ENCODE peak calls at places on chromosomes 6 and 20, in nine cellular contexts. A is spleen, H is HL-60, W is HCT116, P is endothelial cell of umbilical vein, J is transverse colon, M is prostate gland, F is H1, C is breast epithelium. E is an unnamed sample.

GRCh38 chr20:59221881-59222238 is 58.2 kb downstream of the ZNF831 start:
- DNase-seq in C (no peak), P (peak; percentile 12), J (no peak), W (no peak), A (no peak), M (no peak), F (no peak), H (no peak), E (no peak)

GRCh38 chr20:45223136-45223535 is 2.0 kb downstream of the SEMG2 start:
- DNase-seq in C (no peak), J (no peak), W (no peak), H (no peak), A (no peak), P (no peak), M (no peak), F (no peak), E (no peak)

GRCh38 chr20:35956616-35957015 is 2.3 kb upstream of the SCAND1 start:
- DNase-seq in J (peak; percentile 26), W (no peak), A (no peak), P (no peak), M (no peak), C (no peak), F (no peak), H (no peak), E (no peak)

GRCh38 chr20:64145458-64146300 is 18.6 kb upstream of the MYT1 start:
- DNase-seq in C (peak; percentile 36), J (no peak), F (peak; percentile 78), M (no peak), H (no peak), P (no peak), W (peak; percentile 19), A (peak; percentile 55), E (peak; percentile 24)

GRCh38 chr6:77451466-77451865 is 11.8 kb downstream of the HTR1B start:
- DNase-seq in H (no peak), M (no peak), F (no peak), C (no peak), P (no peak), A (no peak), W (no peak), J (no peak), E (no peak)

GRCh38 chr6:31585531-31585930 is 546 bp upstream of the LST1 start:
- DNase-seq in J (no peak), W (peak; percentile 26), M (no peak), F (no peak), P (no peak), H (no peak), C (no peak), A (peak; percentile 83), E (peak; percentile 81)

GRCh38 chr6:11815231-11815630 is 36.6 kb upstream of the ADTRP start:
- DNase-seq in A (no peak), J (no peak), W (no peak), M (no peak), F (no peak), C (no peak), H (no peak), P (no peak), E (no peak)

GRCh38 chr6:32943864-32944263 is 3.0 kb upstream of the HLA-DMB start:
- DNase-seq in W (no peak), A (no peak), C (no peak), M (no peak), F (no peak), H (no peak), J (no peak), P (no peak), E (no peak)

DNA sequence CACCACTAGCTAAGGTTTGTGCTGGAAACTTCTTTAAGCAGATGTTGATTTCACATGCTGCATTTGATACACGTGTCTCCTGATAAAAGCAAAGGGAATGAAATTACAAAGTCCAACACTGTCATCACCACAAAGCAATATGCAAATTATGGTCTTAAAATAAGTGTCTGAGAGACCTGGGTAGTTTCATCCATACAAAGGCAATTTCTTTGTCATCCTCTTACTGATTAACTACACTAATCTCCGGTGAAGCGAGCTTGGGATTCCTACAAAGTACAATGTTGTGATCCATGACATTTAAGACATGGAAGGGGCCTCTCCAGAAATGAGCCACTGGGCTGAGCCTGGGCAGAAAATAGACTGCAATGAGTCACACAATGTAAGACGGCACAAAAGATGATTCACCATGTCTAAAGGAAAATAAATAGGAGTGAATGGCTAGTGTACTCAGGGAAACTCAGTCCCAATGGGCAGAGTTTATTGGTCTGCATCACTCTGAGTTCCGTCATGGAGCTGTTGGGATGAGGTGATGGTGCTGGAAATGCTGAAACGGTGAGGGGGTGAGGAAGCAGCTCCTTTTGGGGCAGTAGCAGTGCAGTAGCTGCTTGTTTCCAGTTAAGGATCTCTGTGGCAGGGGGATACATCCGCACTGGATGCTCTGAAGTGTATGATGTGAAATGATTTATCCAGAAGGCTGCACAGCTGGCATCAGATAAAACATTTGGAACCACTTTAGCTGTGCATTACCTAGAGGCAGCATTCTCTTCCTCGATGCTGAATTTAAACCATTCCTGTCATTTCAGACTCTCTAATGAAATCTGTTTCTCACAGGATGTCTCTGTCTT is 103.3 kb downstream of the IBTK start:
- DNase-seq in P (peak; percentile 85), H (no peak), A (no peak), W (peak; percentile 75), F (no peak), M (no peak), C (no peak), J (peak; percentile 7), E (no peak)
- TF ChIP-seq POLR2AphosphoS5 in P (peak; percentile 40), H (no peak), A (no peak), W (peak; percentile 41), F (no peak), M (no peak), C (no peak), J (no peak), E (no peak)

GRCh38 chr20:41174373-41174772 is 37.0 kb downstream of the PLCG1 start:
- DNase-seq in C (peak; percentile 33), A (peak; percentile 67), M (no peak), W (no peak), H (no peak), P (no peak), J (peak; percentile 4), F (peak; percentile 30), E (no peak)

GRCh38 chr20:41175201-41175651 is 37.9 kb downstream of the PLCG1 start:
- DNase-seq in A (no peak), M (peak; percentile 1), W (no peak), J (no peak), C (peak; percentile 27), P (no peak), H (no peak), F (peak; percentile 11), E (no peak)

GRCh38 chr20:41173791-41174341 is 36.5 kb downstream of the PLCG1 start:
- DNase-seq in F (peak; percentile 17), M (peak; percentile 2), H (no peak), J (peak; percentile 5), W (no peak), P (no peak), C (peak; percentile 35), A (peak; percentile 73), E (no peak)

GRCh38 chr20:41175727-41176330 is 38.5 kb downstream of the PLCG1 start:
- DNase-seq in J (no peak), P (no peak), M (no peak), F (peak; percentile 19), C (peak; percentile 34), A (no peak), W (no peak), H (no peak), E (no peak)

DNA sequence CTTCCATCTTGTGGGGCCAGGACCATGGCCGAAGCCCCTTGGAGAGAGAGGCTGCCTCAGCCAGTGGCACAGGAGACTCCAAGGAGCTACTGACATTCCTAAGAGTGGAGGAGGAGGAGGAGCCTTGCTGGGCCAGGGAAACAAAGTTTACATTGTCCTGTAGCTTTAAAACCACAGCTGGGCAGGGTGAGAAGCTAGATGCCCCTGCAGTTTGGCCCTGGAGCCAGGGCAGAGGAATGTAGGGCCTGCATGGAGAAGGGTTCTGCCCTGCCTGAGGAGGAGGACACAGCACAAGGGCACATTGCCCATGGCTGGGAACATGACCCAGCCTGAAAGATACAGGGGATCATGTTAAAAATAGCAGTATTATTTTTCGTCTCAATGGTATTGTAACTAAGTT is 37.4 kb downstream of the PLCG1 start:
- DNase-seq in P (no peak), W (no peak), A (peak; percentile 47), M (peak; percentile 3), J (peak; percentile 7), F (no peak), C (peak; percentile 36), H (no peak), E (no peak)
- TF ChIP-seq POLR2AphosphoS5 in P (no peak), W (no peak), A (no peak), M (no peak), J (no peak), F (no peak), C (no peak), H (no peak), E (no peak)

GRCh38 chr6:85404497-85405174 is 45.2 kb upstream of the NT5E start:
- DNase-seq in H (no peak), A (no peak), C (no peak), M (no peak), J (peak; percentile 60), P (peak; percentile 93), W (peak; percentile 43), F (no peak), E (no peak)

GRCh38 chr6:85402922-85403321 is 47.0 kb upstream of the NT5E start:
- DNase-seq in P (no peak), A (no peak), W (no peak), J (no peak), H (no peak), F (no peak), C (no peak), M (no peak), E (no peak)

GRCh38 chr6:85405175-85405852 is 44.6 kb upstream of the NT5E start:
- DNase-seq in J (peak; percentile 50), M (no peak), P (no peak), C (no peak), A (no peak), H (no peak), F (no peak), W (no peak), E (no peak)

GRCh38 chr6:85402071-85402470 is 47.8 kb upstream of the NT5E start:
- DNase-seq in J (no peak), W (no peak), C (no peak), M (no peak), P (no peak), A (no peak), H (no peak), F (no peak), E (no peak)

GRCh38 chr6:85403331-85404015 is 46.4 kb upstream of the NT5E start:
- DNase-seq in J (no peak), F (no peak), A (no peak), P (peak; percentile 90), W (no peak), M (no peak), H (no peak), C (no peak), E (peak; percentile 61)
- TF ChIP-seq POLR2AphosphoS5 in J (no peak), F (no peak), A (no peak), P (peak; percentile 59), W (no peak), M (no peak), H (no peak), C (no peak), E (no peak)

GRCh38 chr6:41036601-41037000 is 2.4 kb downstream of the UNC5CL start:
- DNase-seq in F (no peak), C (no peak), P (no peak), A (no peak), W (no peak), M (no peak), H (no peak), J (no peak), E (no peak)

GRCh38 chr6:41039060-41039998 is at the start of gene UNC5CL:
- DNase-seq in W (peak; percentile 27), J (peak; percentile 73), F (peak; percentile 84), A (no peak), H (no peak), P (peak; percentile 22), M (peak; percentile 29), C (no peak), E (peak; percentile 88)

GRCh38 chr6:41037107-41037900 is 1.7 kb downstream of the UNC5CL start:
- DNase-seq in W (no peak), J (no peak), M (no peak), P (no peak), A (no peak), C (no peak), H (no peak), F (no peak), E (no peak)

GRCh38 chr6:41033776-41034175 is 5.2 kb downstream of the UNC5CL start:
- DNase-seq in C (no peak), H (no peak), P (no peak), F (no peak), W (no peak), J (no peak), M (no peak), A (no peak), E (no peak)

DNA sequence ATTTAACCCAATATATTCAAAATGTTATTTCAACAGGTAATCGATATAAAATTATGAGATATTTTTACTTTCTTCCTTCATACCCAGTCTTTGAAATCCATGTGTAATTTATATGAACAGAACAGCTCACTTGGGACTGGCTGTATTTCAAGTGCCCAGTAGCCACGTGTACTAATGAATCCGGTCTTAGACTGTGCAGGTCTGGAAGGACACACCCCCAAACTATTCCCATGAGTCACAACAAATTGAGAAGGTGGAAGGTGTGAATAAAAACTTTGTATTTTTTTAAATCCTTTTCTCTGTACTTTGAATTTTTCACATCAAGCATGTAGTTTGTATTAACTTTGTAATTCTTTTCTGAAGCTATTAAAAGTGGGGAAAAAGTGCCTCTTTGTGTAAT is 2.8 kb downstream of the UNC5CL start:
- DNase-seq in C (no peak), A (no peak), J (no peak), H (no peak), F (no peak), M (no peak), W (peak; percentile 19), P (no peak), E (no peak)
- TF ChIP-seq POLR2AphosphoS5 in C (no peak), A (no peak), J (no peak), H (no peak), F (no peak), M (no peak), W (no peak), P (no peak), E (no peak)

E was measured in GM23338.